ENCODE peak calls at places on chromosomes 11 and 22, in five cellular contexts. X, U, Y, T and H are unnamed samples. For H3K27me3, the result is how much of the 10 kb centered on the place peaks cover.

GRCh38 chr11:213111-213510 is 5.6 kb downstream of the RIC8A start:
- DNase-seq in X (no peak), Y (no peak), U (no peak), T (no peak), H (no peak)

GRCh38 chr11:11313426-11313825 is 39.6 kb downstream of the CSNK2A3 start:
- DNase-seq in U (no peak), X (no peak), T (peak), Y (no peak), H (no peak)

GRCh38 chr11:13040969-13041561 is 31.9 kb downstream of the RASSF10 start:
- DNase-seq in X (no peak), U (no peak), Y (no peak), T (no peak), H (no peak)

GRCh38 chr22:37079668-37080171 is 28.2 kb downstream of the KCTD17 start:
- DNase-seq in X (no peak), U (peak), Y (no peak), T (no peak), H (no peak)

GRCh38 chr11:120945042-120945441 is 78.9 kb upstream of the TBCEL start:
- DNase-seq in X (no peak), U (no peak), T (no peak), Y (no peak), H (no peak)

GRCh38 chr11:57792060-57792541 is 30.5 kb downstream of the CTNND1 start:
- DNase-seq in T (peak), Y (no peak), X (no peak), U (peak), H (no peak)

GRCh38 chr11:76077575-76078150 is 128.6 kb downstream of the WNT11 start:
- DNase-seq in Y (no peak), T (no peak), U (no peak), X (no peak), H (no peak)

GRCh38 chr11:416757-417621 is 2.2 kb upstream of the SIGIRR start:
- DNase-seq in U (peak), Y (no peak), X (no peak), T (no peak), H (no peak)

GRCh38 chr11:19756675-19757475 is 44.2 kb downstream of the NAV2 start:
- DNase-seq in Y (no peak), T (no peak), U (peak), X (no peak), H (no peak)

GRCh38 chr11:13287026-13287425 is 9.4 kb downstream of the BMAL1 start:
- DNase-seq in Y (no peak), X (no peak), T (no peak), U (no peak), H (no peak)

GRCh38 chr11:123521930-123522329 is 91.9 kb downstream of the GRAMD1B start:
- DNase-seq in U (no peak), Y (no peak), X (no peak), T (no peak), H (no peak)

GRCh38 chr22:49517211-49517610 is 310.5 kb downstream of the BRD1 start:
- DNase-seq in X (no peak), T (no peak), Y (no peak), U (no peak), H (no peak)

GRCh38 chr11:112732031-112732430 is 229.2 kb upstream of the NCAM1 start:
- DNase-seq in T (no peak), U (no peak), X (no peak), Y (no peak), H (no peak)

GRCh38 chr11:75286826-75287465 is 46.4 kb downstream of the TPBGL start:
- DNase-seq in T (no peak), Y (no peak), X (no peak), U (no peak), H (no peak)

GRCh38 chr22:24516301-24516737 is 21.2 kb downstream of the UPB1 start:
- DNase-seq in X (peak), Y (no peak), U (no peak), T (no peak), H (peak)

GRCh38 chr11:20483931-20484330 is 96.4 kb downstream of the PRMT3 start:
- DNase-seq in X (no peak), U (no peak), Y (no peak), T (no peak), H (no peak)

GRCh38 chr11:122163420-122163819 is 47.4 kb upstream of the BLID start:
- DNase-seq in U (no peak), Y (no peak), T (no peak), X (no peak), H (peak)

GRCh38 chr11:47551086-47551485 is 1.8 kb downstream of the CELF1 start:
- DNase-seq in X (no peak), Y (no peak), T (no peak), U (no peak), H (no peak)

GRCh38 chr11:69504127-69504526 is 22.7 kb downstream of the LINC01488 start:
- DNase-seq in X (no peak), T (no peak), U (no peak), Y (no peak), H (no peak)

GRCh38 chr11:22193348-22194051 is 615 bp downstream of the ANO5 start:
- DNase-seq in Y (peak), X (no peak), T (peak), U (peak), H (no peak)

GRCh38 chr11:8532475-8532874 is 61.6 kb downstream of the STK33 start:
- DNase-seq in X (no peak), U (no peak), Y (no peak), T (no peak), H (no peak)

GRCh38 chr11:2666828-2667570 is 32.8 kb downstream of the KCNQ1OT1 start:
- DNase-seq in X (no peak), Y (no peak), T (no peak), U (peak), H (no peak)

GRCh38 chr22:41595703-41596102 is 6.1 kb upstream of the PMM1 start:
- DNase-seq in X (no peak), Y (no peak), U (no peak), T (no peak), H (no peak)

GRCh38 chr22:28051787-28052356 is 132.8 kb upstream of the PITPNB start:
- DNase-seq in T (peak), U (peak), X (no peak), Y (peak), H (no peak)

GRCh38 chr11:101915811-101916291 is 471 bp downstream of the ANGPTL5 start:
- DNase-seq in U (no peak), X (no peak), T (no peak), Y (no peak), H (no peak)

GRCh38 chr11:10461276-10461790 is 6.3 kb downstream of the AMPD3 start:
- DNase-seq in U (no peak), X (no peak), Y (no peak), T (no peak), H (no peak)

GRCh38 chr11:12653729-12654128 is 20.5 kb upstream of the TEAD1 start:
- DNase-seq in Y (no peak), X (no peak), U (no peak), T (no peak), H (no peak)

GRCh38 chr22:32801436-32802290 is at the start of gene TIMP3:
- DNase-seq in T (peak), U (peak), X (peak), Y (peak), H (no peak)

GRCh38 chr11:3134218-3134621 is 30.9 kb downstream of the OSBPL5 start:
- DNase-seq in T (no peak), Y (peak), X (no peak), U (no peak), H (no peak)

GRCh38 chr22:29814003-29814402 is 24.1 kb downstream of the ASCC2 start:
- DNase-seq in Y (no peak), U (no peak), T (no peak), X (no peak), H (no peak)

GRCh38 chr22:44567846-44568493 is 69.9 kb upstream of the RTL6 start:
- DNase-seq in T (no peak), U (peak), X (no peak), Y (peak), H (no peak)

GRCh38 chr11:25065711-25066110 is 568.9 kb downstream of the LUZP2 start:
- DNase-seq in Y (no peak), X (no peak), U (no peak), T (no peak), H (no peak)

GRCh38 chr11:131770801-131771200 is 400.4 kb downstream of the NTM start:
- DNase-seq in U (no peak), X (no peak), T (no peak), Y (no peak), H (no peak)

GRCh38 chr11:111427471-111427912 is 48.4 kb upstream of the POU2AF1 start:
- DNase-seq in U (no peak), Y (peak), T (no peak), X (no peak), H (no peak)

GRCh38 chr11:288328-289144 is at the start of gene PGGHG:
- DNase-seq in Y (peak), T (peak), X (no peak), U (peak), H (no peak)

GRCh38 chr22:45329536-45329936 is 19.8 kb downstream of the FAM118A start:
- DNase-seq in Y (peak), U (peak), X (no peak), T (no peak), H (no peak)

GRCh38 chr11:110501428-110501827 is 71.7 kb downstream of the FDX1 start:
- DNase-seq in T (no peak), U (no peak), X (no peak), Y (no peak), H (no peak)

GRCh38 chr11:130407978-130408377 is 20.4 kb downstream of the ADAMTS8 start:
- DNase-seq in Y (no peak), X (no peak), U (peak), T (peak), H (peak)

DNA sequence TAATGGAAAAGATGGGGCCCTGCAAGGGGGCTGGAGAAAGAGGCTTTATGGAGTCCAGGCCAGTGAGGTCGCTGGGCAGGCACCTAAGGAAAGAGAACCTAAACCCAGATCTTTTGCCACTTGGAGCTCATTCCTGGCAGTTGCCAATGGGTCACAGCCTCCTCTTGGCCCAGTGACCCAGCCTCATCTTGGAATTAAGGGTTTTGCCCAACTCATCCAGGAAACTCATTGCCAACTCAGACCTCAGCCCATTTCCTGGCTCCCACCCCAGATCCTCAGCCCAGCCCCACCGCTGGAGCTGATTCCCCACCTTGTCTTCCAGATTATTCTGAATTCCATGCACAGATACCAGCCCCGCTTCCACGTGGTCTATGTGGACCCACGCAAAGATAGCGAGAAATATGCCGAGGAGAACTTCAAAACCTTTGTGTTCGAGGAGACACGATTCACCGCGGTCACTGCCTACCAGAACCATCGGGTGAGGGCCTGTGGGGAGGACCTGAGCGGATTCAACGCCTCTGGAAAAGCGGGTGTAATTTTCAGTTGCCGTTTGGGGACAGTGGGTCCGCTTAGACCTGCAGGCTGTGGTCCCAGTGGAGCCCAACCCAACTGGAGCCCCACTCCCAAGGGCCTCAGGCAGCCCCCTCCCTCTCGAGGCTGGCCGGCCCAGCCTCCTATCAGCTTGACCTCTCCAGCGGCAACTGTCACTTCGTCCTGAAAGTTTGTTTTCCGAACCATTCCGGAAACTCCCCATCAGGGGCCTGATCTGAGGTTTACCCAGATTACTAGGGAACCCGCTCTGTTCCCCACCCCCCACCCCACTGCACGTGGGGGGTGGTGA is 4.3 kb downstream of the TBX1 start:
- DNase-seq in X (no peak), Y (no peak), T (no peak), U (no peak), H (no peak)
- H3K4me3 ChIP-seq in X (no peak), Y (no peak), T (no peak), U (no peak), H (no peak)

DNA sequence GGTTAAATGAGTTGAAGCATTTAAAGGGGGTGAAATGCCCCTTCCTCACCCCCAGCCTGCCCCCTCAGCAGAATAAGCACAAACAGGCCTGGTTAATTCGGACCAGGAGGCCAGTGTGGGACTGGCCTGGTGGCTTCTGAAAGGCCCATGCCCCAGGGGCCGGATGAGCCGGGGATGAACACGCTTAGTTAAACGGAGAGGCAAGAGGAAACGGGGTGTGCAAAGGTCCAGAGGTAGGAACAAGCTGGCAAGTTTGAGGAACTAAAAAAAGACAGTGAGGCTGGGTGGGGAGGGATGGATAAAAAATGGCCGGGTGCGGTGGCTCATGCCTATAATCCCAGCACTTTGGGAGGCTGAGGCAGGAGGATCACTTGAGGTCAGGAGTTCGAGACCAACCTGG is 11.5 kb downstream of the SCUBE1 start:
- DNase-seq in X (no peak), U (no peak), T (no peak), Y (no peak), H (no peak)
- H3K27me3 ChIP-seq in X (under half), U (under half), T (under half), Y (under half), H (under half)

GRCh38 chr11:77198440-77198849 is 70.4 kb downstream of the MYO7A start:
- DNase-seq in U (no peak), Y (peak), T (no peak), X (no peak), H (no peak)
- TF ChIP-seq CTCF in U (no peak), Y (peak), T (no peak), X (peak), H (peak)

GRCh38 chr11:88175707-88176066 is 444 bp upstream of the RAB38 start:
- DNase-seq in X (no peak), T (no peak), U (no peak), Y (no peak), H (no peak)
- H3K4me3 ChIP-seq in X (peak), T (no peak), U (peak), Y (no peak), H (peak)

DNA sequence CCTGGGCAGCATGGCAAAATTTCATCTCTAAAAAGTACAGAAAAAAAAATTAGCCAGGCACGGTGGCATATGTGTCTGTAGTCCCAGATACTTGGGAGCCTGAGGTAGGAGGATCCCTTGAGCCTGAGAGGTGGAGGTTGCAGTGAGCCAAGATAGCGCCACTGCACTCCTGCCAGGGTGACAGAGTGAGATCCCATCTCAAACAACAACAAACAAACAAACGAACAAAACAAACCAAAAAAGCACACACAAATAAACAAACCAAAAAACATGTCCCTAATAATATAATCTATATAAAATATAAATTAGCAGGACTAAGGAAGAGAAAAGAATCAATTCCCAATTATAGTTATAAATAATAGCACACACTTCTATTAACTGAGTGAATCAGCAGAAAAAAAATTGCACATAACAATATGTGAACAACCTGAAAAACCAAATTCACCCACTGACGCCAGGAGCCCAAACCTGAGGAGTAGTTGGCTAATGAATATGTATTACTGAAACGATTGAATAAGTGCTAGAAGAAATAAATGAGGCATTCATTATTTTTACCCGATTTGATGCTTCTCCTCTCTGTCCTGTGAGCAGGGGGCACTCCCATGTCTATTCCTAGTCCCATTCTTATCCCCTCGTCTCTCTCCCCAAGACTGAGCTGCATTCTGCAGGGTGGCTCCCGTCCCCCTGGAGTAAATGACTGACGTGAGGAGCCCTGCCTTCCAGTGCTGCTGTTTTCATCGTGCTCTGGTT is 108.2 kb upstream of the TOP3B start:
- DNase-seq in T (no peak), U (no peak), Y (no peak), X (no peak), H (no peak)
- H3K27me3 ChIP-seq in T (under half), U (under half), Y (under half), X (under half), H (under half)

GRCh38 chr22:38302906-38303305 is 14.3 kb downstream of the CSNK1E start:
- DNase-seq in X (no peak), Y (no peak), U (no peak), T (no peak), H (no peak)

GRCh38 chr22:38305481-38306448 is 11.5 kb downstream of the CSNK1E start:
- DNase-seq in Y (peak), X (no peak), T (no peak), U (no peak), H (no peak)

GRCh38 chr22:38300197-38300945 is 16.9 kb downstream of the CSNK1E start:
- DNase-seq in T (no peak), Y (no peak), U (no peak), X (no peak), H (no peak)

GRCh38 chr22:38303974-38304373 is 13.3 kb downstream of the CSNK1E start:
- DNase-seq in Y (no peak), U (no peak), X (no peak), T (no peak), H (no peak)

DNA sequence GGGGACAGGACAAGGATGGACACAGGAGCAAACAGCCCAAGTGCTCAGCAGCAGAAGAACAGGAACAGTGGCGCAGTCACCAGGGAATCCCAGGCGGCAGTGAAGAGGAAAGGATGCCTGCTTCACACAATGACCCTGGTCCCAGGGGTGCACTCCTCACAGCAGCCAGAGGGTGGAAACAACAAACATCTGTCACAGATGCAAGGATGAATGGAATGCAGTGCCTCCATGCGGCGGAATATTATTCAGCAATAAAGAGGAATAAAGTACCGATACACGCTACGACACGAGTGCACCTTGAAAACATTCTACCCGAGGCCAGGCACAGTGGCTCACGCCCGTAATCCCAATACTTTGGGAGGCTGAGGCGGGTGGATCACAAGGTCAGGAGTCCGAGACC is 12.7 kb downstream of the CSNK1E start:
- DNase-seq in Y (no peak), U (peak), T (no peak), X (no peak), H (no peak)
- TF ChIP-seq CTCF in Y (no peak), U (peak), T (no peak), X (peak), H (no peak)

DNA sequence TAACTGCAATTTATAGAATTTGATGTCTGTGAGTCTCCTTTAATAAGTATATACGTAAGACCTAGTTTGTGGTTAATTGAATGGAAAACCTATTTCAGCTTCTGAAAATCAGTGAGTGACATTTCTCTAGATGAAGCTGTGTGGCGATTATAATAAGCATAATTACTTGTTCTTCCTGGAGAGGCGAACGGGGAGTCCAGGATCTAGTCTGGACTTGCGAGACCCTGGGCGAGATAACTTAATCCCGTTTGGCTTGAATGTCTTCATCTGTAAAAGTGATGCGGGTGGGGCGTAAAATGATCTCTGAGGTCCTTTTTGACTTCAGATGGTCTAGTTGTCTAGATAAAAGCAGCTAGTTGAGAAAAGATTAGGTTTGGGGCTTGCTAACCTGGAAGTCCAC is 1.1 kb downstream of the PRRG4 start:
- DNase-seq in X (no peak), T (no peak), Y (no peak), U (no peak), H (no peak)
- H3K4me3 ChIP-seq in X (no peak), T (no peak), Y (no peak), U (no peak), H (no peak)

DNA sequence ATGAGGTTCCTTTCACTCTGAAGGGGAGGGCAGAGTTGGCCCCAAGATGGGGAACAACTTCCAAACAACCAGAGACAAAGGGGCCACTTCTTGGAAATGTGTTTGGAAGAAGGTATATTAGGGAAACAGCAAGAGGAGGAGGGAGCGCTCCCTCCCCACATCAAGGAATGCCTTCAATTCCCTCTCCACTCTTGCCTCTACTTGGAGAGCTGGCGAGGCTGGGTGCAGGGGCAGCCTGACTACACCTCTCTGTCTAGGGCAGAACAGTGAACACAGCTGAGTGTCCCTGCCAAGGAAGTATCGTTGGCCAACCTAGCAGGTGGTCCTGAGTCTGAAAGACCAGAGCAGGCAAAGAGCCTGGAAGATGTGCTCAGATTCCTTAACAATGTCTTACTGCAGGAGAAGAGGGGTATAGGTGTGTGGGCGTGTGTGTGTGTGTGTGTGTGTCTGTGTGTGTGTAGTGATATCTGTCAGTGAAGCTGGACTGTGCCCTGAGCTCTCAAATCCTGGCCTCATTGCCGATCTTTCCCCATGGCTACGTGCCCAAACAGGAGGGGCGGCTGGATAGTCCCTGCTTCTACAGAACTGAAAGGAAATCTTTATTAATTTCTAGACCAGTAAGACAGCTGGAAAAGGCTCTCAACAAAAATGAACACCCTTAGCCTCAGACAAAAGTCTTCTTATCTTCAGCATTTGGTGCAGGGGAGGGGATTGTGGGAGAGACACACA is 46.8 kb downstream of the PAMR1 start:
- DNase-seq in T (no peak), X (no peak), U (peak), Y (no peak), H (no peak)
- H3K27me3 ChIP-seq in T (under half), X (under half), U (under half), Y (under half), H (under half)